ENCODE peak calls at places on chromosomes 4 and X, in nine cellular contexts. V is glutamatergic neuron; C is retina; G is AG04449; Y is midbrain; T is activated CD4-positive, alpha-beta T cell treated with anti-CD3 and anti-CD28 coated beads, Interleukin-2, amount 50 U/mL, for 1 hour; Z is stimulated activated CD4-positive, alpha-beta T cell treated with anti-CD3 and anti-CD28 coated beads, TNF-alpha, amount 100 ng/mL, for 24 hours; F is NCI-H748 treated with DMSO at 0.1 percent for 48 hours; R is progenitor cell of endocrine pancreas. A is an unnamed sample.

GRCh38 chrX:139862208-139862607 is 70.6 kb downstream of the ATP11C start:
- DNase-seq in V (no peak), C (no peak), G (no peak), Y (no peak), T (no peak), Z (no peak), F (no peak), R (no peak), A (no peak)

GRCh38 chr4:1365271-1366178 is 18.5 kb downstream of the UVSSA start:
- DNase-seq in V (peak), C (no peak), G (no peak), Y (no peak), T (no peak), Z (no peak), F (no peak), R (no peak), A (no peak)

GRCh38 chr4:153676984-153677383 is 7.1 kb upstream of the TLR2 start:
- DNase-seq in V (no peak), C (no peak), G (peak), Y (no peak), T (no peak), Z (no peak), F (no peak), R (no peak), A (no peak)

GRCh38 chr4:70746179-70746839 is 24.5 kb downstream of the RUFY3 start:
- DNase-seq in V (no peak), C (no peak), G (no peak), Y (no peak), T (no peak), Z (no peak), F (no peak), R (no peak), A (no peak)

GRCh38 chr4:6855692-6856297 is 53.8 kb upstream of the TBC1D14 start:
- DNase-seq in V (no peak), C (no peak), G (peak), Y (no peak), T (no peak), Z (no peak), F (no peak), R (no peak), A (no peak)

GRCh38 chr4:174522183-174523002 is at the start of gene HPGD:
- DNase-seq in V (peak), C (peak), G (no peak), Y (no peak), T (peak), Z (peak), F (peak), R (peak), A (peak)

GRCh38 chrX:58025979-58026378 is 115.7 kb upstream of the ZXDA start:
- DNase-seq in V (no peak), C (no peak), G (no peak), Y (peak), T (peak), Z (no peak), F (peak), R (no peak), A (no peak)

GRCh38 chr4:186717556-186717955 is 6.1 kb downstream of the FAT1 start:
- DNase-seq in V (no peak), C (no peak), G (no peak), Y (no peak), T (no peak), Z (no peak), F (no peak), R (no peak), A (no peak)

GRCh38 chrX:81390244-81390643 is 188.3 kb downstream of the SH3BGRL start:
- DNase-seq in V (no peak), C (no peak), G (no peak), Y (no peak), T (no peak), Z (no peak), F (no peak), R (no peak), A (no peak)

GRCh38 chr4:128570380-128570779 is 239.1 kb upstream of the JADE1 start:
- DNase-seq in V (no peak), C (no peak), G (no peak), Y (no peak), T (no peak), Z (no peak), F (no peak), R (no peak), A (no peak)